ENCODE peak calls at places on chromosomes 1 and 21, in five cellular contexts. D is GM12878, P is K562, Y is SK-N-SH, A is H1. W is an unnamed sample.

GRCh38 chr21:43574741-43575465 is 84.4 kb downstream of the HSF2BP start:
- DNase-seq in D (no peak), Y (no peak), A (no peak), P (no peak), W (peak)

GRCh38 chr1:81221564-81221963 is 579.2 kb upstream of the ADGRL2 start:
- DNase-seq in P (no peak), D (no peak), A (no peak), Y (no peak), W (no peak)

GRCh38 chr1:82778612-82779011 is 977.9 kb downstream of the ADGRL2 start:
- DNase-seq in Y (no peak), A (no peak), D (no peak), P (no peak), W (no peak)

GRCh38 chr1:21491483-21492170 is 17.6 kb upstream of the ALPL start:
- DNase-seq in A (no peak), Y (no peak), D (no peak), P (no peak), W (no peak)

GRCh38 chr1:115476616-115477015 is 138.6 kb upstream of the NGF start:
- DNase-seq in Y (no peak), D (no peak), A (no peak), P (peak), W (no peak)

GRCh38 chr1:30425046-30425445 is 298.3 kb downstream of the MATN1 start:
- DNase-seq in Y (no peak), D (no peak), A (no peak), P (no peak), W (no peak)

GRCh38 chr1:248906741-248907661 is 966 bp downstream of the PGBD2 start:
- DNase-seq in Y (no peak), A (no peak), P (no peak), D (no peak), W (no peak)

GRCh38 chr1:94481473-94481933 is 60.1 kb downstream of the F3 start:
- DNase-seq in Y (peak), D (peak), P (peak), A (peak), W (peak)

GRCh38 chr1:118821801-118822200 is 166.3 kb downstream of the TBX15 start:
- DNase-seq in P (no peak), A (no peak), Y (no peak), D (no peak), W (no peak)

GRCh38 chr21:35075546-35075945 is 26.4 kb upstream of the RUNX1 start:
- DNase-seq in P (no peak), A (no peak), D (no peak), Y (no peak), W (no peak)

GRCh38 chr1:88979054-88979748 is 13.2 kb downstream of the KYAT3 start:
- DNase-seq in D (no peak), P (no peak), A (no peak), Y (no peak), W (no peak)

GRCh38 chr1:218556016-218556415 is 210.9 kb downstream of the TGFB2 start:
- DNase-seq in A (no peak), D (no peak), P (no peak), Y (no peak), W (no peak)

GRCh38 chr1:218558411-218558810 is 213.3 kb downstream of the TGFB2 start:
- DNase-seq in A (no peak), D (no peak), Y (no peak), P (no peak), W (no peak)

GRCh38 chr1:218553197-218553596 is 208.1 kb downstream of the TGFB2 start:
- DNase-seq in D (no peak), A (no peak), Y (no peak), P (peak), W (no peak)

DNA sequence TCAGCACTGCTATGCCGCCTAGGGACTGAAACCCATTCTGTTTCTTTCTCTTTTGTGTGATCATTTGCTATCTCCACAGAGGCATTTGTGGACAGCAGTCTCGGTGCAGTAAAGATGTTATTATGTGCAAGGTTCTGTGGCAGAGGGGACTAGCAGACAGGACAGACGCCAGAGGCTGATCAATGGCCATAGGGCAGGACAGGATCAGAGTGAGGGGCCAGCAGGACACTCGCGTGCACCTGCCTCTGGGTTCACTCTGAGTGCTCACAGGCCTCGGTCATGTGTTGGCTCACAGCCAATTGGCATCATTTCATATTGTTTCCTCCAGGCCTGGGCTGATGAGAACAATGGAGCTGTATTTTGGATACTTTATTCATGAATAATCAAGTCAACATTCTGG is 212.6 kb downstream of the TGFB2 start:
- DNase-seq in Y (peak), A (no peak), D (no peak), P (peak), W (no peak)
- TF ChIP-seq POLR2AphosphoS5 in Y (no peak), A (no peak), D (no peak), P (no peak), W (no peak)

GRCh38 chr1:193060938-193061337 is 1.5 kb downstream of the RO60 start:
- DNase-seq in D (no peak), Y (peak), A (no peak), P (peak), W (no peak)
- TF ChIP-seq GABPA in D (no peak), Y (no peak), A (no peak), P (no peak), W (no peak)

GRCh38 chr1:229342902-229343587 is at the start of gene CCSAP:
- DNase-seq in A (no peak), D (no peak), P (peak), Y (no peak), W (peak)

GRCh38 chr1:229340496-229340895 is 2.4 kb downstream of the CCSAP start:
- DNase-seq in Y (no peak), A (no peak), D (no peak), P (no peak), W (no peak)

GRCh38 chr1:229344139-229344538 is 1.3 kb upstream of the CCSAP start:
- DNase-seq in P (no peak), Y (no peak), A (no peak), D (no peak), W (no peak)

GRCh38 chr1:229341811-229342304 is 989 bp downstream of the CCSAP start:
- DNase-seq in Y (no peak), A (no peak), P (no peak), D (no peak), W (peak)

DNA sequence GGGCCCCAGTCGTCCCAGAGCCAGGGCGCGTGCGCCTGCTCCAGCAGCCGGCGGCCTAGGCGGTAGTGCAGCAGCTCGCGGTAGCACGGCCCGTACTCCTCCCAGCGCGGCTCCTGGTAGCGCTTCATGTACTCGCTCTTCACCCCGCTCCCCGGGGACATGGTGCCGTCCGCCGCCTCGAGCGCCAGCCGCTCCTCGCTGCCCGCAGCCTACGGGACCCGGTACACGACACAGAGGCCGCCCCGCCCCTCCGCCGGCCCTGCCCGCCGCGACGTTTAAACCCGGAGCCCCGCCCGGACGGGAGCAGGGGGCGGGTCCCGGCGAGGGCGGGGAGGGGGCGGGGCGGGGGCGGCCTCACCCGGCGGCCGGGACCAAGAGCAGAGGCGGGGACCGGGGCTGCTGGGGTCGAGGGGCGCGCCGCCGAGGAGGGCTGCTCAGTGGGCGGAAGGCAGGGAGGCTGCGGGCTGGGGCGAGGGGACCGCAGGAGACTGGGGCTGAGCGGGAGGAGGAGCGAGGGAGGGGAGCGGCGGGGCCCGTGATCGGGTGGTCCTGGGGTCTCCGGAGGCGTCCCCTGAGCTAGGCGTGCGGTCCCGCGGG is 444 bp downstream of the CCSAP start:
- DNase-seq in Y (peak), A (peak), P (peak), D (no peak), W (peak)
- TF ChIP-seq POLR2AphosphoS5 in Y (no peak), A (peak), P (no peak), D (no peak), W (peak)

DNA sequence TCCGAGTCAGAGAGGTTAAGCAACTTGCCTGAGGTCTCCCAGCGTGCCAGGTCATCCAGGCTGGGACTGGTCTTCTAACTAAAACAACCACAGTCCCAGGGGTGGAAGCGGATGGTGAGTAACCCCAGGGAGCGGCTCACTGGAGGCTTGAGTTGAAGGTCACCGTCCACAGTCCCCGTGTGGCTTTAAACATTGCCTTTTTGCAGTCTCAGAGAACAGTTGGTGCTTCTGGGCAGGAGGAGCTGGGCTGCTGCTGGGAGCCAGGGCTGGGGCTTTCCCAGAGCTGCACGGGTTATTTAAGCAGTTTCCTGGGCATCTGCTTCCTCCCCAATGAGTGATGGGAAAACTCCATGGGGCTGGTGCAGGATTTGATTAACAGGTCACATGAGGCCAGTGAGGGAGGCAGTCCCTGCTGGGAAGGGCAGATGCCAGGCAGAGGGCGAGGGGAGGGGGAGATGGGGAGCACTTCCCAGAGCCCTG is 12.3 kb downstream of the ARHGEF10L start:
- DNase-seq in A (no peak), Y (peak), D (no peak), P (no peak), W (no peak)
- TF ChIP-seq GABPA in A (no peak), Y (no peak), D (no peak), P (no peak), W (no peak)

GRCh38 chr1:244846653-244847052 is 11.2 kb downstream of the COX20 start:
- DNase-seq in Y (no peak), A (no peak), D (no peak), P (no peak), W (no peak)
- TF ChIP-seq POLR2AphosphoS5 in Y (no peak), A (no peak), D (no peak), P (no peak), W (no peak)

GRCh38 chr1:174710868-174711845 is 263.4 kb downstream of the GPR52 start:
- DNase-seq in Y (no peak), A (no peak), P (no peak), D (no peak), W (no peak)
- TF ChIP-seq GABPA in Y (no peak), A (no peak), P (no peak), D (no peak), W (no peak)

DNA sequence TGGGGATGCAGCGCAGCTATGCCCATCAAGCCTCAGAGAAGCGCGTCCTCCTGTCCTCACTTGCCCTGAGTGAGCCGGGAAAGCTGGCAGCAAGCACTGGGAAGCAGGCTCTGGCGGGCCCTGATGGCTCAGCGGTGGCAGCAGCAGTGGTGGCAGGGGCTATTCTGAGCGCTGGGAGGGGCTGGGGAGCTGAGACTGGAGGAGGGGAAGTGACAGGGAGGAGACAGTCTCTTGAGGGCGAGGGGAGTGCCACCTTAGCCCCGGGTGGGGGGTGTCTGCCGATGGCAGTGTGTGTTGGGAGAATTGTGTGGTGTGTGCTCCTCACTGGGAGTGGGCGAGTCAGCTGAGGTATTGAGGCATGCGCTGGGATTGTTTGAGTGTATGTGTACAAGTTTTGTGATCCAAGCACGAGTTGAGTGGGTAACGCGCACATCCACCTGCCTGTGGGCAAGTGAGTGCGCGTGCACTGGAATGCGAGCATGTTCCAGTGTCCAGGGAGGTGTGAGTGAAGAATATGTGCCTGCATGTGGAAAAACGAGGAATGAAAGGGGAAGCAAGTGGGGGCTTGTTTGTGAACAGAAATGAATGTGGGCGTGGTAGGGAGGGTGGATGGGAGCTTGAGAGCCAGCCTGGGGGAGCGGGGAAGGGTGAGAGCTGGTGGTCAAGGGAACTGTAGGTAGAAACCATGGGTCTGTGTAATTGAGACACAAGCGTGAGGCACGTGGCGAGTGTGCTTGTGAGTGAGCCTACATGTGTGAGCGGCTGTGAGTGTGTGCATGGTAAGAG is 2.9 kb upstream of the FOXO6 start:
- DNase-seq in A (peak), P (no peak), D (no peak), Y (no peak), W (no peak)
- TF ChIP-seq POLR2AphosphoS5 in A (no peak), P (no peak), D (no peak), Y (no peak), W (no peak)

W was measured in HL-60.